ENCODE peak calls at places on chromosomes 11 and 22, in seven cellular contexts. P is mesenchymal stem cell, O is GM12865, G is cardiac fibroblast, N is skeletal muscle cell, I is SJSA1, Y is HCT116. R is an unnamed sample.

GRCh38 chr11:131481317-131481716 is 110.9 kb downstream of the NTM start:
- DNase-seq in P (no peak), O (no peak), G (no peak), N (no peak), I (no peak), Y (no peak), R (no peak)

GRCh38 chr11:3834349-3835099 is 6.2 kb downstream of the RHOG start:
- DNase-seq in P (no peak), O (peak), G (no peak), N (no peak), I (no peak), Y (no peak), R (no peak)

GRCh38 chr22:31036671-31037550 is 44.2 kb upstream of the SMTN start:
- DNase-seq in P (peak), O (no peak), G (peak), N (no peak), I (peak), Y (no peak), R (peak)

GRCh38 chr11:44998051-44998450 is 47.4 kb upstream of the TP53I11 start:
- DNase-seq in P (no peak), O (no peak), G (no peak), N (no peak), I (no peak), Y (no peak), R (no peak)

GRCh38 chr11:120601566-120601965 is 90.0 kb downstream of the GRIK4 start:
- DNase-seq in P (peak), O (no peak), G (peak), N (peak), I (no peak), Y (no peak), R (no peak)

GRCh38 chr11:60857378-60858232 is 1.9 kb upstream of the PTGDR2 start:
- DNase-seq in P (peak), O (no peak), G (peak), N (no peak), I (peak), Y (no peak), R (no peak)

GRCh38 chr22:32308934-32309333 is 48.7 kb upstream of the RFPL3 start:
- DNase-seq in P (no peak), O (no peak), G (no peak), N (no peak), I (no peak), Y (no peak), R (no peak)

GRCh38 chr22:22941831-22942510 is 54.4 kb downstream of the IGLL5 start:
- DNase-seq in P (no peak), O (peak), G (no peak), N (no peak), I (no peak), Y (no peak), R (no peak)

GRCh38 chr22:20051927-20052308 is 28.1 kb upstream of the DGCR8 start:
- DNase-seq in P (no peak), O (no peak), G (no peak), N (no peak), I (no peak), Y (no peak), R (no peak)

GRCh38 chr11:6604081-6604626 is 580 bp downstream of the ILK start:
- DNase-seq in P (peak), O (peak), G (peak), N (peak), I (peak), Y (no peak), R (peak)

GRCh38 chr11:25587496-25587895 is 744.4 kb upstream of the ANO3 start:
- DNase-seq in P (no peak), O (no peak), G (peak), N (no peak), I (no peak), Y (no peak), R (no peak)

GRCh38 chr11:23688835-23689234 is 808.0 kb upstream of the LUZP2 start:
- DNase-seq in P (peak), O (no peak), G (peak), N (peak), I (peak), Y (no peak), R (no peak)

GRCh38 chr11:128582496-128583366 is 4.6 kb downstream of the ETS1 start:
- DNase-seq in P (peak), O (no peak), G (peak), N (peak), I (peak), Y (no peak), R (no peak)

GRCh38 chr11:73259406-73260126 is 12.6 kb upstream of the P2RY6 start:
- DNase-seq in P (no peak), O (no peak), G (no peak), N (no peak), I (no peak), Y (no peak), R (no peak)

GRCh38 chr11:78216571-78217287 is 28.0 kb downstream of the USP35 start:
- DNase-seq in P (no peak), O (no peak), G (peak), N (no peak), I (no peak), Y (no peak), R (no peak)

GRCh38 chr11:39220501-39221230 is 2238.8 kb downstream of the LRRC4C start:
- DNase-seq in P (no peak), O (no peak), G (no peak), N (no peak), I (no peak), Y (no peak), R (no peak)

GRCh38 chr11:68536706-68537105 is 76.2 kb downstream of the PPP6R3 start:
- DNase-seq in P (no peak), O (no peak), G (no peak), N (no peak), I (no peak), Y (no peak), R (no peak)

GRCh38 chr11:6206456-6207180 is 1.3 kb downstream of the C11orf42 start:
- DNase-seq in P (peak), O (no peak), G (no peak), N (no peak), I (no peak), Y (no peak), R (no peak)

GRCh38 chr11:27244900-27245299 is 118.1 kb downstream of the CCDC34 start:
- DNase-seq in P (no peak), O (no peak), G (no peak), N (no peak), I (no peak), Y (no peak), R (no peak)

GRCh38 chr11:128324531-128325141 is 262.7 kb downstream of the ETS1 start:
- DNase-seq in P (no peak), O (no peak), G (no peak), N (no peak), I (no peak), Y (no peak), R (peak)

GRCh38 chr11:116329354-116330090 is 443.3 kb downstream of the BUD13 start:
- DNase-seq in P (no peak), O (no peak), G (no peak), N (no peak), I (no peak), Y (no peak), R (no peak)

GRCh38 chr11:118281284-118281683 is 17.2 kb upstream of the MPZL2 start:
- DNase-seq in P (no peak), O (peak), G (no peak), N (no peak), I (no peak), Y (no peak), R (no peak)

GRCh38 chr11:81267246-81267645 is 1466.4 kb downstream of the FAM181B start:
- DNase-seq in P (no peak), O (no peak), G (no peak), N (no peak), I (no peak), Y (no peak), R (no peak)

GRCh38 chr22:32411388-32411787 is 659 bp downstream of the RTCB start:
- DNase-seq in P (peak), O (peak), G (peak), N (no peak), I (peak), Y (no peak), R (no peak)

GRCh38 chr11:91871791-91872190 is 352.8 kb upstream of the FAT3 start:
- DNase-seq in P (peak), O (no peak), G (no peak), N (no peak), I (no peak), Y (no peak), R (no peak)

GRCh38 chr11:56624661-56625110 is 10.0 kb upstream of the OR5M1 start:
- DNase-seq in P (peak), O (peak), G (peak), N (no peak), I (peak), Y (no peak), R (peak)

GRCh38 chr22:46593211-46593676 is 26.9 kb upstream of the GRAMD4 start:
- DNase-seq in P (no peak), O (peak), G (no peak), N (no peak), I (no peak), Y (no peak), R (peak)

GRCh38 chr22:20384865-20385264 is 9.1 kb upstream of the ZNF74 start:
- DNase-seq in P (no peak), O (no peak), G (no peak), N (no peak), I (no peak), Y (no peak), R (no peak)

GRCh38 chr22:24051028-24051427 is 39.9 kb downstream of the CABIN1 start:
- DNase-seq in P (no peak), O (no peak), G (no peak), N (no peak), I (no peak), Y (no peak), R (no peak)

GRCh38 chr22:30321461-30321860 is 5.3 kb downstream of the TBC1D10A start:
- DNase-seq in P (no peak), O (no peak), G (no peak), N (no peak), I (no peak), Y (no peak), R (no peak)

GRCh38 chr11:62928011-62928410 is 6.8 kb upstream of the CHRM1 start:
- DNase-seq in P (no peak), O (no peak), G (no peak), N (no peak), I (no peak), Y (no peak), R (no peak)

GRCh38 chr11:62925745-62926668 is 4.8 kb upstream of the CHRM1 start:
- DNase-seq in P (peak), O (no peak), G (no peak), N (no peak), I (no peak), Y (no peak), R (no peak)

GRCh38 chr11:62925308-62925707 is 4.1 kb upstream of the CHRM1 start:
- DNase-seq in P (no peak), O (no peak), G (no peak), N (no peak), I (no peak), Y (no peak), R (no peak)

GRCh38 chr11:62923634-62924411 is 2.7 kb upstream of the CHRM1 start:
- DNase-seq in P (no peak), O (peak), G (no peak), N (no peak), I (no peak), Y (no peak), R (peak)

DNA sequence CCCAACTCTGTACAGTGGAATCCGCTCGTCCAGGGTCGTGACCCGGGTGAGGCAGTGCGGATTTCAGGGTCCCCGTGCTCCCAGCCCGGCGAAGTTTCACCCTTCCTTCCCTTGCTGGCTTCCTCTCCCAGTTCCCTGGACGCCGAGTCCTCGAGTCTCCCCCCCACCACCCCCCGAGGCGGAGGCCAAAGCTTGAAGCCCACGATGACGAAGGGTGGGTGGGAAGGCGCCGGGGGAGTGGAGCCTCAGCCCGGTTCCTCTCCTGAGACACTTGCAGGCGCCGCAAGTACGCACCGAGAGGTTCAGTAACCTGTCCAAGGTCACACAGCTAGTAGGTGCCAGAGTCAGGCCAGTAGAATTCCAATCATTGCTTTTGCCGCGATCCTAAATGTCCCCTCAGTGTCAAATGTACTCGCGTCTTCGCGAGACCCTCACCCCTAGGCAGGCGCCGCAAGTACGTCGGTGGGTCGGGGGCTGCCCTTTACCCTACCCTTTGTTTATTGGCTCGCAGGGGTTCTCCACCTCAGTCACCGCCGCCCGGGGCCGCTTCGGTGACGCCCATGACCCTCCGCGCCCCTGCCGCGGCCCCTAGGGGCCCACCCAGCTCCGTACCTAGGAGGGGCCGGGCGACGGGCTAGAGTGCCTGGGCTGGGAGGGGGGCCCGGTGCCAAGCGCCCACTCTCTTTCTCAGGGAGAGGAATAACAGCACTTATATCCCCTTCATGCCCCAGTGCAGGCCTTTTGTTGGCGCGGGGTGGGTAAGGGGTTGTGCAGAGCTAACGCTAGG is 5.7 kb upstream of the CHRM1 start:
- DNase-seq in P (no peak), O (no peak), G (no peak), N (no peak), I (no peak), Y (no peak), R (no peak)
- H3K4me3 ChIP-seq in P (peak), O (no peak), G (no peak), N (no peak), I (no peak), Y (no peak), R (no peak)

GRCh38 chr11:103928040-103928555 is 108.3 kb upstream of the DDI1 start:
- DNase-seq in P (no peak), O (no peak), G (no peak), N (no peak), I (no peak), Y (no peak), R (no peak)
- H3K4me3 ChIP-seq in P (no peak), O (no peak), G (no peak), N (no peak), I (no peak), Y (no peak), R (no peak)

GRCh38 chr22:49761836-49762235 is 65.8 kb downstream of the BRD1 start:
- DNase-seq in P (no peak), O (no peak), G (no peak), N (no peak), I (no peak), Y (no peak), R (no peak)

GRCh38 chr22:49763138-49763537 is 64.5 kb downstream of the BRD1 start:
- DNase-seq in P (no peak), O (no peak), G (no peak), N (no peak), I (no peak), Y (no peak), R (no peak)

GRCh38 chr22:49763696-49764095 is 64.0 kb downstream of the BRD1 start:
- DNase-seq in P (no peak), O (no peak), G (no peak), N (no peak), I (no peak), Y (no peak), R (no peak)

GRCh38 chr22:49760280-49760629 is 67.4 kb downstream of the BRD1 start:
- DNase-seq in P (no peak), O (peak), G (no peak), N (no peak), I (no peak), Y (no peak), R (no peak)

DNA sequence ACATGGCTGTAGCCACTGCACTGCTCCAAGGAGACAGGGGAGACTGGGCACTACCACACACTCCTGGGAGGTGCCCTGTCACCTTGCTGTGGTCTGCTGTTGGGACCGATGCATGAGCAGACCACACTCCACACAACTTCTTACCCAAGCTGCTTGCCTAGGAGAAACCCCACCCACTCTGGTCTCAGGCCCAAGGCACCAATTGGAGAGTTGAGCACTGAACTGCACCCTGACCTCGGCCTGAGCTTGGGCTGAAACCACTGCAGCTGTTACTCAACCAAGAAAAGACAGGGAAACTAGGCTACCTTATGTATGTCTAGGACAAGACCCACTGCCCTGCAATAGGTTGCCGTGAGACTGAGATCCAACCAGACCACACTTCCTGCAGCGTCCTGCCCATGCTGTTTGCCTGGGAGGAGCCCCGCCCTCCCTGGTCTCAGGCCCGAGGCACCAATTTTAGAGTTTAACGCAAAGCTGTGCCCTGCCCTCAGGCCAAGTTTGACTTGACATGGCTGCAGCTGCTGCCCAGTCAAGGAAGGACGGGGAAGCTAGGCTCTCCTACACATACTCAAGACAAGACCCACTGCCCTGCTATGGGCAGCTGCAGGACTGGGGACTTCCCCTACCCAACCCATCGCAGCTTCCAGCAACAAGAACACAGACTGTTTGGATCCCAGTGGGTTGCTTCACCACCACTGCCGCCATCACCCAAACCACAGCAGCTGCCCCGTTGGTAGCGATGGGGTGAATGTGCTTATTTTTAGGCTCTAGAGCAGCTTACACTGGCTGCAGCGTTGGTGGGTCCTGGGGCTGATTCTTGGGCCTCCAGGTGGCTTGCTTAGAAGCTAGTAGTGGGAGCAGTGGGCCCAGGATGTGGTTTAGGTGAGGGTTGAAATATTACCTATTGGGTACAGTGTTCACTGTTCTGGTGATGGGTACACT is 66.8 kb downstream of the BRD1 start:
- DNase-seq in P (no peak), O (peak), G (no peak), N (no peak), I (no peak), Y (no peak), R (peak)
- H3K4me3 ChIP-seq in P (no peak), O (no peak), G (no peak), N (no peak), I (no peak), Y (no peak), R (no peak)

GRCh38 chr11:65787649-65788622 is 1.1 kb downstream of the OVOL1 start:
- DNase-seq in P (no peak), O (no peak), G (no peak), N (no peak), I (no peak), Y (no peak), R (no peak)
- H3K4me3 ChIP-seq in P (no peak), O (no peak), G (no peak), N (no peak), I (no peak), Y (peak), R (no peak)

DNA sequence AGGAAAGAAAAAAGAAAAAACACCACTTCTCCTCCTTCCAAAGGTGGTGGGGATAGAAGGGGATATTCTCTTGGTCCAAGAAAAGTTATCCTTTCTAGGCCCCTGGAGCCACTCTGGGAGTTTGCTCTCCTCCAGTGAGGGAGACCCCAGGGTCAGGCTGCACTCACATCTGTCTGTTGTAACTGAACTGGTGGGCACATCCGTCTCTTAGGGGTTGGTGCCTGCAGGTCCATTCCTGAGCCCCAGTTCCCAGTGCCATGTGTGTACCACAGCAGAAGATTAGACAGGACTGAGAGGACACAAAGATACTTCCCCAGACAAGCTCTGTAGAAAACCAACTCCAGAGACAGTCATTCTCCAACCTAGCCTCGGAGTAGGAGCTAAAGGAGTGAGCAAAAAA is 3.1 kb upstream of the ATG2A start:
- DNase-seq in P (no peak), O (no peak), G (no peak), N (no peak), I (no peak), Y (no peak), R (no peak)
- H3K4me3 ChIP-seq in P (no peak), O (no peak), G (no peak), N (no peak), I (no peak), Y (no peak), R (no peak)

GRCh38 chr22:42993651-42994275 is 21.2 kb downstream of the PACSIN2 start:
- DNase-seq in P (peak), O (no peak), G (peak), N (no peak), I (peak), Y (no peak), R (no peak)
- H3K4me3 ChIP-seq in P (peak), O (no peak), G (no peak), N (no peak), I (no peak), Y (no peak), R (no peak)

GRCh38 chr11:76719686-76720085 is 49.1 kb upstream of the LRRC32 start:
- DNase-seq in P (no peak), O (no peak), G (no peak), N (no peak), I (no peak), Y (no peak), R (no peak)
- H3K4me3 ChIP-seq in P (no peak), O (no peak), G (no peak), N (no peak), I (no peak), Y (no peak), R (no peak)

GRCh38 chr11:133477263-133477625 is 55.1 kb downstream of the OPCML start:
- DNase-seq in P (no peak), O (no peak), G (no peak), N (no peak), I (no peak), Y (no peak), R (no peak)
- H3K4me3 ChIP-seq in P (no peak), O (no peak), G (no peak), N (no peak), I (no peak), Y (no peak), R (no peak)

GRCh38 chr22:44668190-44668885 is 33.7 kb upstream of the PRR5 start:
- DNase-seq in P (no peak), O (no peak), G (no peak), N (no peak), I (no peak), Y (no peak), R (no peak)

GRCh38 chr22:44667829-44668189 is 34.2 kb upstream of the PRR5 start:
- DNase-seq in P (no peak), O (no peak), G (no peak), N (no peak), I (no peak), Y (no peak), R (no peak)

GRCh38 chr22:44669725-44670027 is 32.3 kb upstream of the PRR5 start:
- DNase-seq in P (peak), O (no peak), G (no peak), N (no peak), I (no peak), Y (no peak), R (no peak)

GRCh38 chr22:44670220-44670983 is 31.6 kb upstream of the PRR5 start:
- DNase-seq in P (no peak), O (no peak), G (no peak), N (no peak), I (no peak), Y (no peak), R (no peak)

GRCh38 chr22:44668886-44669724 is 32.9 kb upstream of the PRR5 start:
- DNase-seq in P (no peak), O (no peak), G (no peak), N (no peak), I (no peak), Y (no peak), R (no peak)
- H3K4me3 ChIP-seq in P (peak), O (no peak), G (no peak), N (peak), I (peak), Y (no peak), R (peak)

R was measured in Jurkat, Clone E6-1.